ENCODE peak calls at places on chromosomes 1 and 21, in four cellular contexts. Y is IMR-90, R is H1, L is H9. O is an unnamed sample.

GRCh38 chr21:37863842-37864241 is 52.4 kb downstream of the KCNJ6 start:
- DNase-seq in Y (peak; percentile 94), R (no peak), L (no peak), O (no peak)

GRCh38 chr1:69129538-69129937 is 438.2 kb upstream of the LRRC7 start:
- DNase-seq in Y (no peak), R (no peak), L (no peak), O (peak; percentile 31)

GRCh38 chr1:74673351-74674111 is at the start of gene ERICH3:
- DNase-seq in Y (no peak), R (no peak), L (peak; percentile 40), O (peak; percentile 30)

GRCh38 chr1:107830546-107830945 is 134.4 kb downstream of the VAV3 start:
- DNase-seq in Y (no peak), R (no peak), L (no peak), O (peak; percentile 56)

GRCh38 chr1:159953866-159954515 is at the start of gene SLAMF9:
- DNase-seq in Y (peak; percentile 70), R (no peak), L (peak; percentile 10), O (no peak)

GRCh38 chr1:6033986-6034749 is 11.5 kb upstream of the KCNAB2 start:
- DNase-seq in Y (peak; percentile 9), R (no peak), L (peak; percentile 87), O (peak; percentile 66)

GRCh38 chr21:28938726-28939125 is 54.0 kb downstream of the LTN1 start:
- DNase-seq in Y (no peak), R (no peak), L (no peak), O (no peak)

GRCh38 chr1:110555807-110556470 is 37.0 kb upstream of the KCNA10 start:
- DNase-seq in Y (no peak), R (no peak), L (peak; percentile 25), O (no peak)

GRCh38 chr21:28675265-28676041 is 317.2 kb downstream of the LTN1 start:
- DNase-seq in Y (no peak), R (no peak), L (no peak), O (no peak)

GRCh38 chr1:66412689-66413088 is 121.3 kb upstream of the SGIP1 start:
- DNase-seq in Y (peak; percentile 25), R (no peak), L (no peak), O (no peak)

GRCh38 chr1:100704473-100704872 is 15.1 kb upstream of the VCAM1 start:
- DNase-seq in Y (no peak), R (no peak), L (no peak), O (no peak)

GRCh38 chr1:77825356-77825709 is 45.9 kb downstream of the MIGA1 start:
- DNase-seq in Y (peak; percentile 91), R (no peak), L (no peak), O (peak; percentile 72)

GRCh38 chr1:61727544-61727943 is 2.6 kb upstream of the TM2D1 start:
- DNase-seq in Y (no peak), R (no peak), L (no peak), O (no peak)

GRCh38 chr1:43949663-43950062 is 2.9 kb downstream of the IPO13 start:
- DNase-seq in Y (no peak), R (no peak), L (no peak), O (no peak)

GRCh38 chr21:32412998-32413504 is 545 bp downstream of the EVA1C start:
- DNase-seq in Y (no peak), R (no peak), L (no peak), O (no peak)

GRCh38 chr1:231200417-231201031 is 38.7 kb downstream of the TRIM67 start:
- DNase-seq in Y (peak; percentile 32), R (no peak), L (no peak), O (no peak)

GRCh38 chr1:67555487-67556296 is 125.5 kb upstream of the SERBP1 start:
- DNase-seq in Y (no peak), R (no peak), L (peak; percentile 41), O (peak; percentile 67)

GRCh38 chr1:209220048-209220524 is 363.4 kb upstream of the CAMK1G start:
- DNase-seq in Y (no peak), R (no peak), L (no peak), O (no peak)

GRCh38 chr1:66563094-66563800 is 29.3 kb downstream of the SGIP1 start:
- DNase-seq in Y (peak; percentile 95), R (no peak), L (no peak), O (peak; percentile 84)

GRCh38 chr1:234963904-234964702 is 164.5 kb downstream of the TOMM20 start:
- DNase-seq in Y (no peak), R (no peak), L (no peak), O (no peak)

GRCh38 chr1:115069626-115070308 is 19.5 kb downstream of the TSPAN2 start:
- DNase-seq in Y (peak; percentile 14), R (no peak), L (no peak), O (no peak)

GRCh38 chr1:65924471-65924870 is 131.8 kb downstream of the PDE4B start:
- DNase-seq in Y (peak; percentile 94), R (no peak), L (no peak), O (peak; percentile 8)

GRCh38 chr1:162908780-162909179 is 47.8 kb upstream of the CCDC190 start:
- DNase-seq in Y (peak; percentile 91), R (no peak), L (no peak), O (no peak)

GRCh38 chr1:171909711-171910110 is 68.4 kb downstream of the DNM3 start:
- DNase-seq in Y (no peak), R (peak; percentile 36), L (no peak), O (no peak)

GRCh38 chr1:66374561-66375111 is 159.3 kb upstream of the SGIP1 start:
- DNase-seq in Y (peak; percentile 95), R (no peak), L (no peak), O (no peak)

GRCh38 chr1:23283660-23284602 is 60.2 kb downstream of the HNRNPR start:
- DNase-seq in Y (peak; percentile 67), R (no peak), L (no peak), O (no peak)

GRCh38 chr21:36861595-36861883 is 104.9 kb downstream of the HLCS start:
- DNase-seq in Y (peak; percentile 35), R (no peak), L (no peak), O (no peak)

GRCh38 chr21:36860736-36861594 is 105.5 kb downstream of the HLCS start:
- DNase-seq in Y (peak; percentile 79), R (no peak), L (no peak), O (peak; percentile 67)

GRCh38 chr21:36864974-36865373 is 101.5 kb downstream of the HLCS start:
- DNase-seq in Y (no peak), R (no peak), L (no peak), O (no peak)

GRCh38 chr21:36861924-36862323 is 104.5 kb downstream of the HLCS start:
- DNase-seq in Y (peak; percentile 11), R (no peak), L (no peak), O (no peak)

DNA sequence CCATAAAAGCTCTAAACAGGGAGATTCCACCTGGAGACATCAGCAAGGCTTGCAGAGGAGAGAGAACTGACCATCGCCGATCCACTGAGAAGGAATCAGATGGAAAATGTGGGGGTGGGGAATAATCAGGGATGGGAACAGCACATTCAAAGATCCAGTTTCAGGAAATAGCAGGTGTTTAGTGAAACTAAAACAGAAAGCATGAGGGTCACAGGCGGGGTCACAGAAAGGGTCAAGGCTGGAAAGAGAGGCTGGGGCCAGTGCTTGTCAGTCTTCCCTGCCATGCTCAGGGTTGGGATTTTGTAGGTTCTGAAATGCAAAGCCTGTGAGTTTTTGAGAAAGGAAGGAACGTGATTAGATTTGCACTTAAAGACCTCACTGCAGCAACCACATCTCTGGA is 103.2 kb downstream of the HLCS start:
- DNase-seq in Y (no peak), R (no peak), L (no peak), O (no peak)
- H4K5ac ChIP-seq in Y (no peak overlapping the region), R (no peak overlapping the region), L (no peak overlapping the region), O (no peak overlapping the region)

DNA sequence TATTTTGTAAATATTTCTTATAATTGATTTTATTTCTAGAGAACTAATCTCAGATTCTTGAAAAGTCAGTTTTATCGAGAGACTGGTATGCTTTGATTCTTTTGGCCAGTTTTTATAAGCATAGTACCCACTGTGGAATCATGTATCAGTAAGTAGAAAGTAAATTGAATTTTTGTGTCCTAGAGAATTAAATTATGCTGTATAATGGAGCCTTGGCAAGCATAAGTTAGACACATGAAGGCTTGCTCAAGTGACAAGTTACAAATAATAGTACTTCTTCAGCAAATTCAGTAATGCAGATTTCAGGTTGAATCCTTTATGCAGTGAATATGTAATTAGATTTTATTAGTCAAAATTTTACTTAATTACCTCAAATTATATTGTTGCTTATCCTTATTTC is 40.1 kb downstream of the ADGRL2 start:
- DNase-seq in Y (no peak), R (no peak), L (no peak), O (no peak)
- H2AK5ac ChIP-seq in Y (no peak overlapping the region), R (no peak overlapping the region), L (no peak overlapping the region), O (no peak overlapping the region)

DNA sequence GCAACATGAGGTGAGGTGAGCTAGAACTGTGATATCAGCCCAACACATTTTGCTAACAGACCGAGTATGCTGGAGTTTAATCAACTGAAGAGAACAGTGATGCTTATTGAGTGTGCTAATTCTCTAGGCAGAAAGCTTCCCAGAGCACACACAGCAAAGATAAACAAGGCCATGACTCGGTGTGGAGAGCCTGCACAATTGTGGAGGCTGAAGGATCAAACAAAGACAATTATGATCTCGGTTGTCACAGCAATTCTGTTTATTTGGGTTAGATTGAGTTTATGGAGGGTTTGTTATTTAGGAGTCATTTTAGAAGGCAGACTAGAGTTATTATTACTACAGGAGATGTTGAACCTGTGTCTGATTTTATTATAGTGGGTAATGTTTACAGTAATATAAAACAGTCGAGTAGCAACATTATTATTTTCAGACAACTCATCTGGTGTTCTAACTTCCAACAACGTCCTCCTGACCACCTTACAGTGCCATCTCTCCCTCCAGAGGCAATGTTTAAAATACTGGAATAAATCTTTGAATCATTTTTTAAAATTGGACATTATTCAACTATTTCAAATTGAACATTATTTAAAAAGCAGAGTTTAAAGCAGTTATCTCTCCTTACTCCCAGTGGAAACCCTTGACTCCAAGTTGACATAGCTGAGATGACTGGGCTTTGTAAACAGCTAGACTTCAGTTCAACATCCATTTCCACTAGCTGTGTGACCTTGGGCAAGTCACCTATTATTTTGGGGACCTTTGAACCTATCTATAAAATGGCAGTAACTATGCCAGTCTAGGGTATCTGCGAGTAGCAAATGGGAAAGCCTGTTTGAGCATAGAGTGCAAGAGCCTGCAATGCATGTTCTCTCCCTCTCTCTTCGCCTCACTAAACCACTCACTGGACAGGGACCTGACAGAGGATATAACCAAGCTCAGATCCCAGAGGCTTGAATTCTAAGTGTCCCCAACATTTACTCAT is 40.0 kb downstream of the DPT start:
- DNase-seq in Y (no peak), R (no peak), L (no peak), O (no peak)
- H3K79me1 ChIP-seq in Y (no peaks in the 10 kb centered on the region), R (no peaks in the 10 kb centered on the region), L (no peaks in the 10 kb centered on the region), O (no peaks in the 10 kb centered on the region)

GRCh38 chr1:180158149-180159147 is 3.8 kb downstream of the QSOX1 start:
- DNase-seq in Y (no peak), R (no peak), L (no peak), O (no peak)

GRCh38 chr1:180156201-180156600 is 1.5 kb downstream of the QSOX1 start:
- DNase-seq in Y (no peak), R (no peak), L (no peak), O (no peak)

GRCh38 chr1:180156631-180157091 is 2.0 kb downstream of the QSOX1 start:
- DNase-seq in Y (peak; percentile 78), R (no peak), L (no peak), O (no peak)

GRCh38 chr1:180157108-180157507 is 2.4 kb downstream of the QSOX1 start:
- DNase-seq in Y (peak; percentile 65), R (no peak), L (no peak), O (no peak)

DNA sequence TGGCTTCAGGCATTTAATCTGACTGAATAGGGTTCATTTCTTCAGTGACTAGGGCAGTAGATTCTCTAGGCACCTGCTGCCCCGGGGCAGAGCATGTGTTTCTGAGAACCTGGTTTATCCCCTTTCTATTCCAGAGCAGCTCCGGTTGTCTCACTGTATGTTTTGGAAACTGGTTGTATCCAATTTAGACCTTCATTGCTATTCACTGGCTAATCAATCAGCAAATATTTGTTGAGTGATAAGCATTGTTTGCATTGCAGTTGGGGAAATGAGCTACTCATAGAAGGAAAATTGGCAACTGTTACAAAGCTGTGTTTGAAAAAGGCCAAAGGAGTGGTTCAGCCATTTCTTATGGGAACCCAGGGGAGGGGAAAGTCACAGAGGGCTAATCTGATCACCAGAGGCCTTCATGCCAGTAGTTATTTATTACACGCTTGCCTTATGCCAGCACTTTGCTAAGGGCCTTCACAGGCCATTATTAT is 2.9 kb downstream of the QSOX1 start:
- DNase-seq in Y (no peak), R (no peak), L (no peak), O (no peak)
- H4K5ac ChIP-seq in Y (no peak overlapping the region), R (no peak overlapping the region), L (no peak overlapping the region), O (no peak overlapping the region)